ENCODE peak calls at places on chromosomes 3 and 15, in six cellular contexts. N, H, R, G, K and A are unnamed samples.

GRCh38 chr3:17478673-17479072 is 263.8 kb downstream of the TBC1D5 start:
- DNase-seq in N (no peak), H (no peak), R (no peak), G (no peak), K (peak; percentile 40), A (no peak)

GRCh38 chr15:39585394-39585841 is 4.5 kb downstream of the THBS1 start:
- DNase-seq in N (no peak), H (peak; percentile 26), R (no peak), G (no peak), K (no peak), A (no peak)

GRCh38 chr15:52020253-52021085 is 1.4 kb downstream of the MAPK6 start:
- DNase-seq in N (no peak), H (no peak), R (no peak), G (no peak), K (no peak), A (no peak)

GRCh38 chr3:48275292-48276027 is 34.6 kb downstream of the ZNF589 start:
- DNase-seq in N (no peak), H (no peak), R (no peak), G (no peak), K (no peak), A (no peak)

GRCh38 chr3:126342991-126343661 is 14.1 kb downstream of the KLF15 start:
- DNase-seq in N (peak; percentile 14), H (no peak), R (peak; percentile 37), G (peak; percentile 17), K (no peak), A (peak; percentile 84)

GRCh38 chr3:147838650-147839049 is 429.5 kb downstream of the ZIC1 start:
- DNase-seq in N (no peak), H (no peak), R (no peak), G (no peak), K (no peak), A (no peak)

GRCh38 chr3:97979610-97980009 is 7.4 kb upstream of the RIOX2 start:
- DNase-seq in N (no peak), H (no peak), R (no peak), G (no peak), K (no peak), A (no peak)

GRCh38 chr15:39748276-39748675 is 34.4 kb downstream of the FSIP1 start:
- DNase-seq in N (no peak), H (no peak), R (no peak), G (no peak), K (no peak), A (no peak)

GRCh38 chr3:62184559-62184958 is 188.8 kb downstream of the FEZF2 start:
- DNase-seq in N (no peak), H (no peak), R (no peak), G (no peak), K (no peak), A (no peak)

GRCh38 chr3:79263423-79263822 is 504.4 kb downstream of the ROBO1 start:
- DNase-seq in N (no peak), H (no peak), R (no peak), G (no peak), K (no peak), A (no peak)

GRCh38 chr3:38059597-38059996 is 20.6 kb downstream of the DLEC1 start:
- DNase-seq in N (no peak), H (no peak), R (no peak), G (no peak), K (no peak), A (no peak)